ENCODE peak calls at places on chromosomes 6 and 20, in four cellular contexts. L is astrocyte, Z is Peyer's patch, Q is ovary. S is an unnamed sample.

GRCh38 chr6:41682966-41683459 is 44.7 kb downstream of the MDFI start:
- DNase-seq in L (no peak), Z (no peak), Q (no peak), S (no peak)

GRCh38 chr20:33784225-33784624 is 26.9 kb upstream of the CHMP4B start:
- DNase-seq in L (no peak), Z (no peak), Q (no peak), S (no peak)

GRCh38 chr6:15304337-15305078 is 58.6 kb downstream of the JARID2 start:
- DNase-seq in L (no peak), Z (no peak), Q (no peak), S (no peak)

GRCh38 chr20:1381753-1382591 is 10.9 kb downstream of the FKBP1A start:
- DNase-seq in L (peak; percentile 22), Z (no peak), Q (no peak), S (no peak)

GRCh38 chr6:12637960-12638641 is 78.5 kb upstream of the PHACTR1 start:
- DNase-seq in L (peak; percentile 82), Z (peak; percentile 58), Q (no peak), S (peak; percentile 61)

GRCh38 chr6:7052441-7052936 is 55.3 kb upstream of the RREB1 start:
- DNase-seq in L (peak; percentile 79), Z (peak; percentile 63), Q (peak; percentile 88), S (peak; percentile 73)

GRCh38 chr20:40339661-40340449 is 349.2 kb downstream of the MAFB start:
- DNase-seq in L (no peak), Z (no peak), Q (no peak), S (peak; percentile 84)

GRCh38 chr6:158460602-158461092 is 99.2 kb upstream of the TMEM181 start:
- DNase-seq in L (peak; percentile 72), Z (no peak), Q (no peak), S (no peak)

GRCh38 chr6:17665132-17665531 is 41.6 kb downstream of the NUP153 start:
- DNase-seq in L (no peak), Z (no peak), Q (no peak), S (no peak)

GRCh38 chr6:39260451-39260850 is 31.2 kb upstream of the KCNK5 start:
- DNase-seq in L (no peak), Z (no peak), Q (no peak), S (no peak)

GRCh38 chr6:28182255-28182654 is 40.6 kb downstream of the ZKSCAN8 start:
- DNase-seq in L (no peak), Z (no peak), Q (no peak), S (no peak)

GRCh38 chr20:48986899-48987298 is 59.2 kb upstream of the CSE1L start:
- DNase-seq in L (no peak), Z (no peak), Q (no peak), S (no peak)

GRCh38 chr6:37695857-37696219 is 1.8 kb downstream of the MDGA1 start:
- DNase-seq in L (peak; percentile 29), Z (no peak), Q (peak; percentile 46), S (no peak)

GRCh38 chr6:37688088-37688850 is 9.4 kb downstream of the MDGA1 start:
- DNase-seq in L (no peak), Z (no peak), Q (no peak), S (no peak)

GRCh38 chr6:18530201-18530600 is 143.1 kb downstream of the RNF144B start:
- DNase-seq in L (no peak), Z (no peak), Q (no peak), S (no peak)

GRCh38 chr6:57135885-57136284 is 36.2 kb upstream of the BAG2 start:
- DNase-seq in L (no peak), Z (no peak), Q (no peak), S (no peak)

GRCh38 chr20:22805219-22805618 is 220.8 kb upstream of the FOXA2 start:
- DNase-seq in L (peak; percentile 82), Z (no peak), Q (no peak), S (no peak)

GRCh38 chr20:49854190-49854875 is 41.7 kb downstream of the SLC9A8 start:
- DNase-seq in L (no peak), Z (no peak), Q (no peak), S (no peak)

GRCh38 chr20:15561707-15562106 is 1011.5 kb downstream of the KIF16B start:
- DNase-seq in L (no peak), Z (no peak), Q (no peak), S (no peak)

GRCh38 chr20:24633521-24633920 is 164.1 kb downstream of the SYNDIG1 start:
- DNase-seq in L (no peak), Z (no peak), Q (no peak), S (no peak)

GRCh38 chr6:89048985-89049384 is 31.6 kb upstream of the PNRC1 start:
- DNase-seq in L (no peak), Z (no peak), Q (no peak), S (no peak)

GRCh38 chr6:31556312-31556711 is 8.9 kb downstream of the NFKBIL1 start:
- DNase-seq in L (no peak), Z (no peak), Q (peak; percentile 7), S (no peak)

GRCh38 chr6:53679446-53679933 is 13.9 kb upstream of the KLHL31 start:
- DNase-seq in L (peak; percentile 30), Z (no peak), Q (no peak), S (no peak)

GRCh38 chr6:39812853-39813533 is 20.8 kb downstream of the DAAM2 start:
- DNase-seq in L (peak; percentile 93), Z (no peak), Q (no peak), S (no peak)

GRCh38 chr20:61320617-61321200 is 68.6 kb downstream of the CDH4 start:
- DNase-seq in L (no peak), Z (no peak), Q (no peak), S (no peak)
- TF ChIP-seq CTCF in L (no peak), Z (no peak), Q (no peak), S (no peak)

GRCh38 chr20:37525810-37526209 is 1.9 kb downstream of the BLCAP start:
- DNase-seq in L (no peak), Z (no peak), Q (no peak), S (no peak)
- H3K4me3 ChIP-seq in L (peak overlapping the region; percentile 30), Z (no peak overlapping the region), Q (no peak overlapping the region), S (peak overlapping the region; percentile 74)

GRCh38 chr20:8527998-8528397 is 395.9 kb downstream of the PLCB1 start:
- DNase-seq in L (peak; percentile 85), Z (no peak), Q (no peak), S (no peak)
- H3K27ac ChIP-seq in L (no peak overlapping the region), Z (no peak overlapping the region), Q (no peak overlapping the region), S (no peak overlapping the region)

GRCh38 chr20:57999465-58000111 is 228.9 kb downstream of the ANKRD60 start:
- DNase-seq in L (no peak), Z (peak; percentile 4), Q (no peak), S (peak; percentile 58)
- TF ChIP-seq CTCF in L (no peak), Z (no peak), Q (no peak), S (no peak)

GRCh38 chr6:32666420-32667300 is at the start of gene HLA-DQB1:
- DNase-seq in L (no peak), Z (no peak), Q (no peak), S (no peak)
- H3K4me3 ChIP-seq in L (no peak within 1 kb of the TSS), Z (no peak within 1 kb of the TSS), Q (no peak within 1 kb of the TSS), S (no peak within 1 kb of the TSS)

GRCh38 chr6:34196116-34196832 is 40.4 kb upstream of the HMGA1 start:
- DNase-seq in L (peak; percentile 25), Z (peak; percentile 92), Q (peak; percentile 92), S (peak; percentile 93)
- H3K27ac ChIP-seq in L (no peak overlapping the region), Z (no peak overlapping the region), Q (no peak overlapping the region), S (peak overlapping the region; percentile 31)

GRCh38 chr6:125507987-125508655 is 206.4 kb upstream of the HDDC2 start:
- DNase-seq in L (no peak), Z (no peak), Q (no peak), S (no peak)
- TF ChIP-seq CTCF in L (no peak), Z (no peak), Q (no peak), S (no peak)